ENCODE peak calls at places on chromosomes 12 and 14, in five cellular contexts. U, F, W, R and Z are unnamed samples.

GRCh38 chr12:88516811-88517210 is 63.5 kb downstream of the KITLG start:
- DNase-seq in U (no peak), F (no peak), W (no peak), R (no peak), Z (no peak)

GRCh38 chr12:57735952-57736742 is 2.4 kb downstream of the AGAP2 start:
- DNase-seq in U (peak), F (no peak), W (peak), R (peak), Z (no peak)

GRCh38 chr14:32203928-32204357 is 874 bp upstream of the RNU6-8 start:
- DNase-seq in U (no peak), F (no peak), W (no peak), R (no peak), Z (peak)

GRCh38 chr12:102816816-102817434 is 100.1 kb downstream of the PAH start:
- DNase-seq in U (peak), F (no peak), W (peak), R (peak), Z (no peak)

GRCh38 chr12:42589465-42590323 is at the start of gene PRICKLE1:
- DNase-seq in U (peak), F (no peak), W (peak), R (peak), Z (peak)

GRCh38 chr14:31947076-31947475 is 130.0 kb upstream of the ARHGAP5 start:
- DNase-seq in U (no peak), F (peak), W (no peak), R (no peak), Z (no peak)

GRCh38 chr12:109583733-109584132 is 10.1 kb downstream of the MVK start:
- DNase-seq in U (peak), F (no peak), W (no peak), R (no peak), Z (no peak)

GRCh38 chr12:122116707-122117535 is 38.4 kb downstream of the MLXIP start:
- DNase-seq in U (no peak), F (no peak), W (no peak), R (no peak), Z (no peak)

GRCh38 chr12:100986595-100987547 is 192.3 kb downstream of the ANO4 start:
- DNase-seq in U (peak), F (no peak), W (peak), R (peak), Z (no peak)

GRCh38 chr12:26791328-26791791 is 41.6 kb downstream of the ITPR2 start:
- DNase-seq in U (peak), F (no peak), W (no peak), R (peak), Z (no peak)

GRCh38 chr14:57729208-57730187 is 136.4 kb downstream of the SLC35F4 start:
- DNase-seq in U (no peak), F (no peak), W (no peak), R (no peak), Z (no peak)

GRCh38 chr14:33987565-33988080 is 36.7 kb upstream of the EGLN3 start:
- DNase-seq in U (no peak), F (no peak), W (no peak), R (no peak), Z (no peak)

GRCh38 chr12:26188132-26188531 is 7.2 kb upstream of the SSPN start:
- DNase-seq in U (peak), F (peak), W (no peak), R (peak), Z (no peak)

GRCh38 chr12:73632661-73633060 is 905.0 kb upstream of the ATXN7L3B start:
- DNase-seq in U (no peak), F (no peak), W (no peak), R (no peak), Z (no peak)

GRCh38 chr12:21678959-21679358 is 21.3 kb upstream of the LDHB start:
- DNase-seq in U (no peak), F (no peak), W (no peak), R (no peak), Z (no peak)

DNA sequence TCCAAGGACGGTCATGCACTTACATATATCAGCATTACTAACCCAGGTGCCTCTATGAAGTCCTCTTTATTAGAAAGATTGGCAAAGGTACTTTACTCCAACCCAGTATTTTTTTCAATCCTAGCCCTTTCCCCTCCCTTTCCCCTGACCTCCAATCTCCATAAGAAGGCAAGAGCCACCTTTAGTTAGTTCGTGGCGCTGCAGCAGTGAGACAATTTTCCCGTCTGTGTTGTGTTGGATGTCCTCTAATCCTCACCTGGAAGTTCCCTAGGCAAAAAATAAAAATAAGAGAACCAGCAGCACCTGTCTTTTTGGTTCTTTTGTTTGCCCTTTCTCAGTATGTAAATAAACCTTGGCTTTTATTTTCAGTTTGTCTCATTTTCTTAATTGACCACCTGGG is 439.6 kb upstream of the LRFN5 start:
- DNase-seq in U (no peak), F (no peak), W (peak), R (no peak), Z (no peak)
- H3K4me3 ChIP-seq in U (no peak), F (no peak), W (no peak), R (no peak), Z (no peak)

GRCh38 chr14:93974833-93975232 is 1.5 kb downstream of the ASB2 start:
- DNase-seq in U (no peak), F (no peak), W (no peak), R (no peak), Z (no peak)
- H2AK5ac ChIP-seq in U (no peak), F (no peak), W (no peak), R (no peak), Z (peak)

DNA sequence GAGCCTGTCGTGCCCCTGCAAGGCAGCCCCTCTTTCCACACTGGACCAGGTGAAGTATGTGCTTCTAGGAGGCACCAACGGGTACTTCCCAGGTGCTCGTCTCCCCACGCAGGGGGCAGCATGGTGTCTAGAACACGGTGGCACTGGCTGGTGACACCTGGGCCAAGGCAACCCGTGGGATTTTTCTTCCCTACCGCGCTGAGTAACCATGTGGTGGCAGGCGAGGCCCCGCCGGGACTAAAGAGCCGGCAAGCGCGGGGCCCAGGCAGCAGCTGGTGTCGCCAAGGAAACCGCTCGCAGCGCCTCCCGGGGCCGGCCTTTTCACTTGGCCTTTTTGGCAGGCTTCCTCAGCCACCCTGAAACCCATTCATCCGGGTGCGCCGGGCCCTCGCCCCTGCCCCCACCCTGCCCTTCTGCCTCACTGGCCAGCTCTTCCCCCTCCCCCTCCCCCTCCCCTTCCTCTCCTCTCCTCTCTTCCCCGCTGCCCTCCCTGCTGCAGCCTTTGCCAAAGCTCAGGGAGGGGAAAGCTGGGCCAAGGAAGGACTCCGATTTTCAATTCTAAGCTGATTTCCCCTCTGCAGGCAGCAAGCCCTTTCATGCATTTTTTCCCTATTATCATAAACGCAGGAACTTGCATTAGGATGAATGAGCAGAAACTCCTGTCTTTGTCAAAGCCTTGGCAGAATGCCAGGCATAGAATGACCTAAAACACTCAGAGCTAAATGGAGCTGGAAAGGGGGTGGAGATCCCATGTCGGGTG is 81.2 kb downstream of the IRF2BPL start:
- DNase-seq in U (peak), F (peak), W (peak), R (peak), Z (peak)
- H3K4me3 ChIP-seq in U (no peak), F (no peak), W (no peak), R (peak), Z (no peak)

DNA sequence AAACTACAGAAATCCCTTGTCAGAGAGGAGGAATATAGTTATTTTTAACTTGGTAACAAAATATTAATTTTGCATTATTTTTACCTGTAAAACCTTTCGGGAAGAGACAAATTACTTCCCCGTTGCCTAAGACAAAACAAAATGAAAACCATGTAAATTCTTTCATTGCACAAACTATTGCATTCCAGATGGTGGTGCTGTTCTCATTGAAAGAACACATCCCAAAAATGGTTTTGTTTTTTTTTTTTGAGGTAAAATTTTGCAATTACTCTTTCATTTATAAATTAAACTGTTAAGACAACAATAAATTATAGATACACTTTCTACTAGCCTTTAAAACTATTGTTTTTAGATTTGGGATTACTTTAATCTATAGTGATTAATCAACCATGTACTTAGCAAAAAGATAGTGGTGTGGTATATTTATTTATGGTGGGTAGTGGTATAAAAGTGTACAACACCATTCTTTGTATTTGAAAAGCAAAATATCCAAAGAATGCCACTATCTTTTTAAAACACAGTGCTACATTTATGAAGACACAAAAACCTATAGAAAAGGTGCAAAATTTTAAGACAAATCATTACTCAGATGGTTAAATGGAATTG is 115.5 kb downstream of the SLC38A1 start:
- DNase-seq in U (peak), F (no peak), W (peak), R (peak), Z (no peak)
- H2AK5ac ChIP-seq in U (no peak), F (no peak), W (no peak), R (no peak), Z (no peak)

GRCh38 chr12:4810219-4810671 is 90.0 kb downstream of the GALNT8 start:
- DNase-seq in U (no peak), F (no peak), W (no peak), R (no peak), Z (no peak)

GRCh38 chr12:4807116-4807783 is 87.0 kb downstream of the GALNT8 start:
- DNase-seq in U (no peak), F (no peak), W (no peak), R (no peak), Z (no peak)

GRCh38 chr12:4809013-4809448 is 88.8 kb downstream of the GALNT8 start:
- DNase-seq in U (no peak), F (no peak), W (peak), R (no peak), Z (peak)

GRCh38 chr12:4807813-4808212 is 87.6 kb downstream of the GALNT8 start:
- DNase-seq in U (no peak), F (no peak), W (no peak), R (no peak), Z (no peak)

DNA sequence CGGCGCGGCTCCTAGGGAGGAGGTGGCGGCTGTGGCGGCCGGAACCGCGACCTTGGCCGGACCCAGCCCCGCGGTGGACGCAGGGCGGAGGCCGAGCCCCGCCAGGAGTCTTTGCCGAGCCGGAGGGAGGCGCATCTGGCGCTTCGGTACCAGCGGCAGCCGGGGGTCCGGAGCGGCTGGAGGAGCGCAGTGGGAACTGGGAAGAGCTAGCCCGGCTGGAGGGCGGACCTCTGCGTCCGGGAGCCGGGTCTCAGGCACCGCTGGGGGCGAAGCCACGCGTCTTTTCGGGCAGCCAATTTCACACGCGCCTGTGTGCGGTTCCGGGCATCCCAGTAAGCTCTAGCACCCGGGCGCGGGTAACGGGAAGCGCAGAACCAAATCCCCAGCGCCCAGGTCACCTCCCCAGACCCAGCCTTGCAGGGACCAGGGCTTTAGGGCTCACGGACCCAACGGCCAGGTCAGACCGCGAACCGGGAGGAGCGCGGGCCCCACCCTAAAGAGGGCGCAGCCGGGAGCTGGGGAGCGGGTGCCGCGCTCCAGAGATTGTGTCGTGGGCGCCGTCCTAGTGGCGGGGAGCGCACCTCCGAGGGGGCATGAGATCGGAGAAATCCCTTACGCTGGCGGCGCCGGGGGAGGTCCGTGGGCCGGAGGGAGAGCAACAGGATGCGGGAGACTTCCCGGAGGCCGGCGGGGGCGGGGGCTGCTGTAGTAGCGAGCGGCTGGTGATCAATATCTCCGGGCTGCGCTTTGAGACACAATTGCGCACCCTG is 89.4 kb downstream of the GALNT8 start:
- DNase-seq in U (no peak), F (no peak), W (peak), R (no peak), Z (peak)
- H3K4me3 ChIP-seq in U (no peak), F (peak), W (peak), R (peak), Z (peak)

DNA sequence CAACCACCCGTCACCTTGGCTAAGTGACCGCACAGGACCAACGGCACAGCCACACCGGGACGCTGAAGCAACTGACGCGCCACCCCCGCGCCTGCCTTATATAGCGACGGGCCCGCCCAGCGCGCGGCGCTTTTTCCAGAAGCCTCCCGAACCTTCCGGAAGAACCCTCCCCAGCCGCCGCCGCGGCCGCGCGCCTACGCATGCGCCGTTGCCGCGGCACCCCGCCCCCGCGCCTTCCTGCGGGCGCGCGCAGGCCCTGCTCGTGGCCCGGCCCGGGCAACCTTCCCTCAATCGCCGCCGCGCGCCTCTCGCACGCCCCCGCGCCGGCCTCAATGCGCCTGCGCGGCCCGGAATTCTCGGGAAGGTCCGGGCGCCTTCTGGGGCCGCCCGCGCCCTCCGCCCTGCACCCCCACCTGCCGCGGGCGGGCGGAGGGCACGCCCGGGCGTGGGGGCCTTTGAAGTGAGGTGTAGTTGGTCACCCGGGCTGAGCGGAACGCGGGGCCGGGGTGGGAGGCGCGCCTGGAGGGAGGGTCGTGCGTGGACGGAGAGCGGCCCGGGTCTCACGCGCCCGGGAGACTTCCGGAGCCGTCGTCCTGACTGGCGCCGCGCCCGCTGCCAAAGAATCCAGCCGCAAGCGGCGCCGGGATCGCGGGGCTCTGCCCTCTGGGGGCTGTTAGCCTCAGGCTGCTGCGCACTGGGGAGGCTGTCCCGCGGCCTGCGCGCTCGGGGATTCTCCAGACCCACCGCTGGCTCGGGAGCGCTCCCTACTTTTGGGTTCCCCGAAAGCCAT is at the start of gene HSP90AA1:
- DNase-seq in U (peak), F (peak), W (peak), R (peak), Z (peak)
- H2AK5ac ChIP-seq in U (peak), F (peak), W (peak), R (no peak), Z (peak)

GRCh38 chr14:97458302-97459137 is 661.3 kb downstream of the VRK1 start:
- DNase-seq in U (no peak), F (no peak), W (peak), R (no peak), Z (no peak)
- H3K4me3 ChIP-seq in U (no peak), F (peak), W (peak), R (peak), Z (peak)

GRCh38 chr12:4813741-4814140 is 93.5 kb downstream of the GALNT8 start:
- DNase-seq in U (no peak), F (no peak), W (peak), R (no peak), Z (no peak)

GRCh38 chr12:4819654-4820053 is 90.1 kb upstream of the KCNA1 start:
- DNase-seq in U (peak), F (peak), W (no peak), R (no peak), Z (no peak)

GRCh38 chr12:4814485-4814884 is 94.3 kb downstream of the GALNT8 start:
- DNase-seq in U (no peak), F (no peak), W (no peak), R (no peak), Z (no peak)

GRCh38 chr12:4817813-4818212 is 91.9 kb upstream of the KCNA1 start:
- DNase-seq in U (no peak), F (no peak), W (no peak), R (no peak), Z (no peak)

DNA sequence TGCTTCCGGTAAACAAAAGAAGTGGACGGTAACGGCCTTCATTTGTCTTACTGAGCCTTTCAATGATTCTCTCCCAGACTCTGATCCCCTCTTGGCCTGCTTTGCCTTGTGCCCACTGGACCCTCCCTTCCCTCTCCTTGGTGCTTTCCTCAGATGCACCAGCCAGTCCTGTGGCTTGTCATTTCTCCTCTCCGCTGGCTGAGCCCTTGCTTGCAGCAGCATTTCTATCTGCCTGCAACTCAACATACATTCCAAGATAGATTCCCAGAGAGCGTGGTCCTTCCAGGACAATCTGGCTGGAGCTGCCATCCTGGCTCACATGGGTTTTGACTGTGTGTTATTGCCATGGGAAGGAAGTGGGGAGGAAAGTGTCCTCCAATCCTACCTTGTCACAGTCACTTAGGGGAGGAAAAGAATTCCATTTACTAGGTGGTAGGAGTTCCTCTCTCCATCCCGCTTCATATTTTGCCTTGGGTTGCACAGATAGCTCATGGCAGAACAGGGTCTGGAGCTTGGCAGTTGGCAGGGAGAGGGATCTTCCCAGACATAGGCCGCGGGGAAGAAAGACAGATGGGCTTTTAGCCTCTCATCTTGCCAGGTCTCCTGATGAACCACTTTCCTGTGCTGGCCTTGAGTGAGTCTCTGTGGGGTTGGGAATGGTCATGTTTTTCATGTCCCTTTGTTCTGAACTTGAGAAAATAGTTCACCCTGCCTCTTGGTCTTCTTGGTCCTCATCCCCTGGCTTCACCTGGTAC is 92.8 kb upstream of the KCNA1 start:
- DNase-seq in U (no peak), F (no peak), W (no peak), R (no peak), Z (no peak)
- H2AK5ac ChIP-seq in U (no peak), F (no peak), W (no peak), R (no peak), Z (no peak)

DNA sequence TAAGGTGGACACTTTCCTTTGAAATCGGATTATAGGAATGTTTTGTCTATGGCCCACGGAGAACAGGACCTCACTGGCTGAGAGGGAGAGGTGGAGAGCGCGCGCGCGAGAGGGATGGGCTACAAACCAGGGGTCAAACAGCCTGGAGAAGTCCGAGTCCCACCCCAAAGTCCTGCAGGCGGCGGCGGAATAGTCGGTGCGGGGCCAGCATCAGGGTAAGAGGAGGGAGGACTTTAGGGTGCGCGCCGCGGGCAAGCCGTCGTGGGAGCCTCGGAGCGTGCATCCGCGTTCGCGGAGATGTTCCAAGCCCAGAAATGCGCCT is 3.3 kb upstream of the HOXC8 start:
- DNase-seq in U (no peak), F (no peak), W (no peak), R (peak), Z (no peak)
- H3K4me3 ChIP-seq in U (no peak), F (no peak), W (no peak), R (peak), Z (no peak)